ENCODE peak calls at places on chromosomes 12 and 14, in eight cellular contexts. S is CD4-positive, alpha-beta T cell; H is WTC11; G is stomach; J is GM10248; O is cardiac muscle cell; Z is MM.1S; C is lower lobe of right lung. F is an unnamed sample.
A peak's percentile ranks its signal among the peaks of the same experiment; 100 is the strongest.

GRCh38 chr12:44313188-44313587 is 477.3 kb downstream of the TMEM117 start:
- DNase-seq in S (no peak), H (no peak), G (no peak), J (no peak), O (no peak), Z (no peak), C (no peak), F (no peak)

GRCh38 chr12:111417290-111417689 is 11.6 kb downstream of the SH2B3 start:
- DNase-seq in S (no peak), H (no peak), G (no peak), J (no peak), O (no peak), Z (no peak), C (no peak), F (no peak)

GRCh38 chr14:50064993-50065392 is 51.4 kb downstream of the VCPKMT start:
- DNase-seq in S (peak; percentile 33), H (no peak), G (peak; percentile 45), J (peak; percentile 79), O (no peak), Z (peak; percentile 89), C (no peak), F (no peak)

GRCh38 chr14:100836961-100837811 is 11.3 kb downstream of the MEG3 start:
- DNase-seq in S (no peak), H (no peak), G (no peak), J (no peak), O (no peak), Z (no peak), C (peak; percentile 18), F (no peak)

GRCh38 chr14:50335389-50335788 is 23.3 kb downstream of the DMAC2L start:
- DNase-seq in S (no peak), H (peak; percentile 33), G (no peak), J (no peak), O (peak; percentile 39), Z (no peak), C (no peak), F (peak; percentile 27)

GRCh38 chr14:37655418-37655817 is 60.0 kb downstream of the TTC6 start:
- DNase-seq in S (no peak), H (no peak), G (no peak), J (no peak), O (no peak), Z (no peak), C (no peak), F (no peak)

GRCh38 chr14:81302613-81303012 is 81.9 kb upstream of the GTF2A1 start:
- DNase-seq in S (no peak), H (no peak), G (no peak), J (no peak), O (no peak), Z (no peak), C (no peak), F (no peak)

GRCh38 chr12:89575405-89575804 is 49.6 kb upstream of the POC1B start:
- DNase-seq in S (no peak), H (no peak), G (no peak), J (no peak), O (no peak), Z (no peak), C (no peak), F (no peak)

GRCh38 chr12:5402009-5402408 is 29.9 kb upstream of the NTF3 start:
- DNase-seq in S (no peak), H (no peak), G (no peak), J (no peak), O (no peak), Z (no peak), C (no peak), F (no peak)

GRCh38 chr12:51087818-51088217 is 4.4 kb upstream of the CSRNP2 start:
- DNase-seq in S (no peak), H (no peak), G (no peak), J (peak; percentile 42), O (no peak), Z (no peak), C (no peak), F (no peak)

GRCh38 chr12:62613092-62613491 is 146.5 kb downstream of the MON2 start:
- DNase-seq in S (no peak), H (no peak), G (no peak), J (no peak), O (no peak), Z (no peak), C (no peak), F (no peak)
- TF ChIP-seq CTCF in S (no peak), H (no peak), G (no peak), J (no peak), O (no peak), Z (no peak), C (no peak), F (no peak)

GRCh38 chr12:2190085-2190484 is 137.3 kb downstream of the CACNA1C start:
- DNase-seq in S (no peak), H (peak; percentile 49), G (no peak), J (no peak), O (no peak), Z (no peak), C (no peak), F (no peak)

GRCh38 chr12:2185751-2186341 is 133.1 kb downstream of the CACNA1C start:
- DNase-seq in S (no peak), H (no peak), G (no peak), J (no peak), O (no peak), Z (no peak), C (no peak), F (no peak)

GRCh38 chr12:2190896-2191533 is 138.2 kb downstream of the CACNA1C start:
- DNase-seq in S (no peak), H (no peak), G (no peak), J (no peak), O (no peak), Z (no peak), C (no peak), F (no peak)

GRCh38 chr12:2183556-2184541 is 131.1 kb downstream of the CACNA1C start:
- DNase-seq in S (no peak), H (no peak), G (no peak), J (no peak), O (no peak), Z (peak; percentile 7), C (no peak), F (no peak)

DNA sequence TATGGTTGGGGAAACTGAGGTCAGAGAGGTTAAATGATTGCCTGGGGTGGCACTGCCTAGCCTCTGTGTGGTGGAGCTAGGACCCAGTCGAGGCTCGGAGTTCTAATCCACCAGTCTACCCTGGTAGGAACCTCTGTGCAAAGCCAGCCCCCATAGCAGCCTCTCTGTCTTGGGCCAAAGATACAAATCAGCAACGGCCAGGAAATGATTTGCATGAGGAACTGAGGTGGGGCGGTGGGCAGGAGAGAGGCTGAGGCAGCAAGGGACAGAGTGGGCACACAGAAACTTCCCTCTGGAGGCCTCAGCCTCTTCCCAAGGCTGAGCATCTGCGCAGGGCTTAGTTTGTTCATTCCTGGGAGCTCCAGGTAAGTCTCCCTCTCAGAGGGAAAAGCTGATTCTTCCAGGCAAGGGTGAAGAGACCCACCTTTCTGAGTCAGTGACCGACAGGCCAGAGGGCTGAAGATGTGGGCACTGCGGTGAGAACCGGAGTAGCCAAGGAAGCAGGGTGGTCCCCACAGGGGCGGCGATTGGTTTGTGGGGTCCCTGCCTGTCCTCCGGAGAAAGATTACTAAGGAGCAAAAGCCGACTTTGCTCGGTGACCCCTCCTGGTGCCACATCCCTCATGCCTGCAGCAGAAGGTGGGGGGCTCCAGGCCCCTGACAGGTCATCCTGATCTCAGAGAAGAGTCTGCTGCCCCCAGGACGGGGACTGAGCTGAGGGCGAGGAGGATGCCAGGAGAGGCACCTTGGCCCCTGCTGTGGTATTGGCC is 134.6 kb downstream of the CACNA1C start:
- DNase-seq in S (no peak), H (no peak), G (no peak), J (no peak), O (no peak), Z (no peak), C (no peak), F (no peak)
- TF ChIP-seq CTCF in S (no peak), H (no peak), G (no peak), J (no peak), O (no peak), Z (no peak), C (no peak), F (no peak)

GRCh38 chr12:212799-213526 is 994 bp downstream of the SLC6A12 start:
- DNase-seq in S (no peak), H (no peak), G (peak; percentile 46), J (no peak), O (no peak), Z (no peak), C (no peak), F (no peak)
- TF ChIP-seq CTCF in S (no peak), H (no peak), G (no peak), J (no peak), O (no peak), Z (no peak), C (no peak), F (no peak)

DNA sequence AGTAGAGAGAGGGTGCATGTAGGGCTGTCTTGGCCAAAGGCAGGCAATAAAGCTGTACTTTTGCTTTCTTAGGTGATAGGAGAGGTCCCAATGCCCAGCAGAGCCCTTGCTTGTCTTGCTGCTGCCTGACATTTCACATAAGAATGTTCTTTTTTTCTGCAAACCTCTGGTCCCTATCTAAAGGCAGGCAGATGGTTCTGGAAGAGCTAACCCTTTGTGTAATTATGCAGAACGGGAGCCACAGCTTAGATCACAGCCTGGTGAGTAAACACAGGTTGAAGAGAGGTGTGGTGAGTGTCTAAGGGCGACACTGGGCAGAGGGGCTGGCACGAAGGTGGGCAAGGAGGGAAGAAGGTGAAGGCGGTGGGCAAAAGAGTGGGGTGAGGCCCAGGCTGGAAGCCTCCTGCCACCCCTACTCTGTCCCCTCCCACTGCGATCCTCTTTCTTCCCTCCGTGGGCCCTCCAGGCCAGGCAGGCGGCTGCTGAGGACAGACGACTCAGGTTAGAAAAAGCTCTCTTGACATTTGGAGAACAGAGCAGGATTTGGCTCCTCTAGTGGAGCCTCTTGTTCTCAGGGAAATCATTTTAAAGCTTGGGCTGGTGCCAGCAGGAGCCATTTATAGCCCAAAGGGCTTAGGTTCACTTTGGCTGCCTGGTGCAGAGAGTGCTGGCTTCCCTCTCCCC is 42.8 kb downstream of the PRMT8 start:
- DNase-seq in S (no peak), H (no peak), G (peak; percentile 38), J (no peak), O (peak; percentile 95), Z (no peak), C (no peak), F (no peak)
- TF ChIP-seq CTCF in S (no peak), H (no peak), G (no peak), J (no peak), O (no peak), Z (no peak), C (no peak), F (no peak)

DNA sequence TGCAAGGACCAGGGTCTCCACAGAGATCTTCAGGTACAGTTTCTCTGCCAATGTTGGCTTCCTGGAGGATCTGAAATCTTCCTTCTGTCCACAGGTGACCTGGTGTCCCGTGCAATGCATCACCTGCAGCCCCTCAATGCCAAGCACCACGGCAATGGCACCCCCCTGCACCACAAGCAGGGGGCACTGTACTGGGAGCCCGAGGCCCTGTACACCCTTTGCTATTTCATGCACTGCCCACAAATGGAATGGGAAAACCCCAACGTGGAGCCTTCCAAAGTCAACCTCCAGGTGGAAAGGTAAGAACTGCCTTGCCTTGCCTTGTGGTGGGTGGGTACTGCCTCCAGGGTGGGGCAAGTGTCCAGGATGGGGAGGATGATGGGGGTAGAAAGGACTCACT is 141.8 kb upstream of the PWP1 start:
- DNase-seq in S (no peak), H (no peak), G (no peak), J (no peak), O (no peak), Z (no peak), C (no peak), F (no peak)
- TF ChIP-seq CTCF in S (no peak), H (no peak), G (no peak), J (no peak), O (no peak), Z (no peak), C (no peak), F (no peak)

F was measured in nephron progenitor cell.